ENCODE peak calls at places on chromosomes 13 and 19, in nine cellular contexts. N is iris pigment epithelial cell; D is GM23338; M is GM04504; E is NCI-H1092; W is NCI-H446 treated with DMSO at 0.1 percent for 48 hours; V is activated T-cell treated with anti-CD3 and anti-CD28 coated beads for 1 hour; X is NCI-H748 treated with DMSO at 0.1 percent for 48 hours; Y is stimulated activated CD4-positive, alpha-beta T cell treated with anti-CD3 and anti-CD28 coated beads, Interleukin-2, amount 100 ng/mL, for 24 hours. U is an unnamed sample.

GRCh38 chr19:1373534-1374249 is 10.0 kb upstream of the NDUFS7 start:
- DNase-seq in Y (no peak), V (no peak), E (no peak), W (no peak), M (no peak), X (no peak), N (peak; percentile 86), D (no peak), U (peak; percentile 38)

GRCh38 chr19:34365463-34366401 is 736 bp downstream of the GPI start:
- DNase-seq in D (peak; percentile 47), N (peak; percentile 43), W (no peak), M (no peak), Y (peak; percentile 31), E (no peak), V (no peak), X (no peak), U (peak; percentile 36)

GRCh38 chr13:51192348-51192747 is 29.9 kb upstream of the FAM124A start:
- DNase-seq in M (no peak), Y (no peak), D (no peak), X (no peak), N (peak; percentile 6), V (no peak), W (no peak), E (no peak), U (no peak)

GRCh38 chr19:12034196-12034595 is 1.3 kb downstream of the ZNF433 start:
- DNase-seq in D (no peak), M (no peak), Y (no peak), N (no peak), E (no peak), X (no peak), V (no peak), W (no peak), U (no peak)

GRCh38 chr19:46840157-46840942 is 10.3 kb downstream of the AP2S1 start:
- DNase-seq in W (peak; percentile 36), M (peak; percentile 39), Y (peak; percentile 57), N (peak; percentile 54), D (peak; percentile 90), X (peak; percentile 56), V (peak; percentile 33), E (peak; percentile 24), U (peak; percentile 11)

GRCh38 chr13:88376762-88377388 is 705.7 kb downstream of the SLITRK5 start:
- DNase-seq in M (no peak), Y (no peak), E (no peak), X (no peak), V (no peak), D (no peak), W (no peak), N (no peak), U (no peak)

GRCh38 chr19:31610036-31610435 is 260.8 kb upstream of the TSHZ3 start:
- DNase-seq in X (no peak), W (no peak), V (no peak), E (no peak), N (no peak), D (no peak), M (no peak), Y (no peak), U (no peak)

GRCh38 chr13:113927661-113928581 is 46.0 kb downstream of the C13orf46 start:
- DNase-seq in V (no peak), E (no peak), X (no peak), Y (no peak), N (peak; percentile 88), W (no peak), D (no peak), M (peak; percentile 98), U (no peak)

GRCh38 chr13:94433055-94433947 is 46.2 kb downstream of the DCT start:
- DNase-seq in D (peak; percentile 62), V (no peak), Y (no peak), M (no peak), X (peak; percentile 73), E (peak; percentile 67), W (no peak), N (no peak), U (no peak)

GRCh38 chr19:54905908-54906511 is at the start of gene NCR1:
- DNase-seq in D (peak; percentile 27), E (no peak), Y (no peak), N (no peak), W (no peak), V (no peak), X (no peak), M (no peak), U (no peak)

GRCh38 chr19:2337329-2337707 is 8.8 kb downstream of the SPPL2B start:
- DNase-seq in D (peak; percentile 89), M (no peak), V (no peak), Y (no peak), W (no peak), X (no peak), N (peak; percentile 72), E (no peak), U (peak; percentile 49)

GRCh38 chr19:2729943-2730818 is 9.0 kb upstream of the DIRAS1 start:
- DNase-seq in W (no peak), V (no peak), Y (no peak), M (no peak), X (no peak), D (no peak), E (no peak), N (no peak), U (no peak)

GRCh38 chr13:30818323-30818960 is 83.1 kb downstream of the ALOX5AP start:
- DNase-seq in N (peak; percentile 72), M (peak; percentile 71), D (no peak), V (no peak), X (no peak), Y (no peak), W (no peak), E (no peak), U (no peak)

GRCh38 chr13:28564030-28564429 is 69.1 kb upstream of the FLT1 start:
- DNase-seq in D (no peak), Y (no peak), W (no peak), M (no peak), V (no peak), E (no peak), X (no peak), N (no peak), U (no peak)

GRCh38 chr19:48319647-48320537 is 5.5 kb upstream of the EMP3 start:
- DNase-seq in V (peak; percentile 80), D (peak; percentile 95), N (peak; percentile 67), M (no peak), X (peak; percentile 79), W (peak; percentile 61), Y (peak; percentile 83), E (peak; percentile 33), U (peak; percentile 48)

GRCh38 chr13:41017744-41018582 is 1.2 kb downstream of the ELF1 start:
- DNase-seq in M (no peak), W (no peak), N (no peak), V (no peak), X (peak; percentile 28), D (no peak), Y (no peak), E (no peak), U (no peak)

GRCh38 chr19:36140289-36141038 is 598 bp downstream of the CAPNS1 start:
- DNase-seq in V (peak; percentile 20), W (peak; percentile 33), E (peak; percentile 24), N (peak; percentile 72), X (peak; percentile 88), Y (peak; percentile 58), M (no peak), D (peak; percentile 86), U (peak; percentile 58)

GRCh38 chr19:18414504-18415176 is 4.6 kb upstream of the SSBP4 start:
- DNase-seq in M (no peak), X (peak; percentile 9), D (peak; percentile 45), W (no peak), E (no peak), V (no peak), N (peak; percentile 55), Y (no peak), U (no peak)

GRCh38 chr19:42282036-42282762 is 13.1 kb downstream of the CIC start:
- DNase-seq in E (no peak), V (no peak), D (no peak), W (no peak), N (peak; percentile 41), X (no peak), Y (no peak), M (no peak), U (no peak)

GRCh38 chr19:2055871-2056809 is 5.1 kb upstream of the MKNK2 start:
- DNase-seq in D (peak; percentile 50), N (peak; percentile 57), E (no peak), W (no peak), Y (no peak), M (peak; percentile 71), X (no peak), V (no peak), U (no peak)

GRCh38 chr13:98853791-98854191 is 101.3 kb upstream of the SLC15A1 start:
- DNase-seq in X (no peak), W (no peak), D (no peak), N (peak; percentile 86), V (no peak), Y (peak; percentile 59), E (no peak), M (peak; percentile 46), U (no peak)

GRCh38 chr19:2045501-2046045 is 5.5 kb downstream of the MKNK2 start:
- DNase-seq in V (no peak), W (no peak), M (no peak), X (no peak), E (no peak), N (no peak), Y (no peak), D (no peak), U (no peak)

GRCh38 chr19:34237939-34238338 is 16.4 kb upstream of the GARRE1 start:
- DNase-seq in N (no peak), X (no peak), D (no peak), M (no peak), W (no peak), V (no peak), Y (no peak), E (no peak), U (no peak)

GRCh38 chr19:14632286-14632685 is 42.4 kb downstream of the ADGRE3 start:
- DNase-seq in V (no peak), M (no peak), E (no peak), D (peak; percentile 85), Y (no peak), W (peak; percentile 5), N (peak; percentile 52), X (no peak), U (no peak)

GRCh38 chr13:96527497-96527896 is 437.6 kb downstream of the HS6ST3 start:
- DNase-seq in D (peak; percentile 32), E (no peak), X (no peak), W (no peak), N (no peak), M (no peak), V (no peak), Y (no peak), U (no peak)

GRCh38 chr13:113110048-113110851 is 4.7 kb downstream of the F7 start:
- DNase-seq in E (no peak), N (no peak), V (no peak), W (no peak), X (no peak), M (no peak), Y (no peak), D (peak; percentile 55), U (no peak)

GRCh38 chr19:18364826-18365528 is 21.0 kb upstream of the GDF15 start:
- DNase-seq in E (no peak), W (no peak), D (peak; percentile 78), M (peak; percentile 95), Y (no peak), X (peak; percentile 30), N (peak; percentile 100), V (no peak), U (peak; percentile 4)

GRCh38 chr19:47227347-47228167 is 3.4 kb downstream of the BBC3 start:
- DNase-seq in N (peak; percentile 94), Y (peak; percentile 47), D (peak; percentile 100), X (peak; percentile 54), E (no peak), V (no peak), W (no peak), M (peak; percentile 84), U (peak; percentile 27)

GRCh38 chr19:1274852-1275259 is 474 bp upstream of the FAM174C start:
- DNase-seq in Y (no peak), D (peak; percentile 65), E (no peak), W (no peak), M (no peak), N (no peak), X (no peak), V (no peak), U (no peak)

GRCh38 chr13:45416521-45417125 is 1.6 kb downstream of the SLC25A30 start:
- DNase-seq in E (peak; percentile 9), D (no peak), N (no peak), Y (no peak), W (no peak), M (no peak), X (peak; percentile 74), V (no peak), U (no peak)

GRCh38 chr13:110126391-110126961 is 180.5 kb downstream of the COL4A1 start:
- DNase-seq in N (peak; percentile 99), Y (no peak), M (peak; percentile 85), X (no peak), V (no peak), D (peak; percentile 54), E (no peak), W (no peak), U (no peak)